ENCODE peak calls at places on chromosomes 2 and 18, in five cellular contexts. S, E, C, N and Z are unnamed samples.

GRCh38 chr2:219060821-219061791 is at the start of gene IHH:
- DNase-seq in S (no peak), E (no peak), N (peak), C (no peak), Z (no peak)

GRCh38 chr2:54809814-54810213 is 86.4 kb downstream of the EML6 start:
- DNase-seq in E (no peak), S (no peak), C (no peak), N (no peak), Z (no peak)

GRCh38 chr2:27446057-27446456 is 3.9 kb downstream of the KRTCAP3 start:
- DNase-seq in S (no peak), N (peak), C (no peak), E (no peak), Z (no peak)

GRCh38 chr2:222797308-222797707 is 63.5 kb upstream of the ACSL3 start:
- DNase-seq in E (peak), C (no peak), S (no peak), N (peak), Z (no peak)

GRCh38 chr2:200223385-200223784 is 83.1 kb upstream of the SPATS2L start:
- DNase-seq in N (no peak), C (no peak), E (no peak), S (no peak), Z (no peak)

GRCh38 chr2:111100765-111101162 is 19.9 kb upstream of the BCL2L11 start:
- DNase-seq in S (no peak), N (no peak), C (no peak), E (no peak), Z (no peak)

GRCh38 chr18:48476550-48476917 is 62.3 kb upstream of the CTIF start:
- DNase-seq in S (no peak), N (no peak), E (no peak), C (no peak), Z (no peak)

GRCh38 chr2:196195302-196195701 is 23.9 kb upstream of the STK17B start:
- DNase-seq in N (no peak), E (no peak), S (no peak), C (no peak), Z (no peak)

GRCh38 chr2:85012855-85013254 is 41.9 kb downstream of the KCMF1 start:
- DNase-seq in C (no peak), E (no peak), S (no peak), N (no peak), Z (no peak)

GRCh38 chr2:70088508-70089219 is 1.4 kb downstream of the PCBP1 start:
- DNase-seq in E (no peak), N (no peak), S (no peak), C (no peak), Z (peak)

GRCh38 chr2:174166261-174166660 is 82.1 kb downstream of the OLA1 start:
- DNase-seq in N (no peak), C (no peak), S (no peak), E (no peak), Z (no peak)

GRCh38 chr2:65880451-65880850 is 448.1 kb upstream of the SPRED2 start:
- DNase-seq in N (no peak), S (no peak), E (no peak), C (no peak), Z (no peak)

GRCh38 chr2:67706082-67706481 is 308.9 kb downstream of the ETAA1 start:
- DNase-seq in N (no peak), C (no peak), E (no peak), S (no peak), Z (no peak)

GRCh38 chr18:59870623-59871130 is 29.1 kb upstream of the PMAIP1 start:
- DNase-seq in S (no peak), N (no peak), E (no peak), C (no peak), Z (no peak)

GRCh38 chr2:95530734-95531133 is 46.2 kb upstream of the TRIM43B start:
- DNase-seq in E (no peak), N (no peak), S (no peak), C (no peak), Z (no peak)

GRCh38 chr2:232022733-232023132 is 61.2 kb downstream of the DIS3L2 start:
- DNase-seq in S (no peak), E (no peak), N (no peak), C (no peak), Z (no peak)

GRCh38 chr2:233011268-233012190 is 1.5 kb downstream of the NGEF start:
- DNase-seq in C (no peak), E (no peak), S (no peak), N (no peak), Z (no peak)

GRCh38 chr2:144702051-144702450 is 182.1 kb upstream of the ZEB2 start:
- DNase-seq in N (no peak), S (no peak), C (no peak), E (no peak), Z (no peak)

GRCh38 chr2:73079636-73080035 is 8.1 kb upstream of the SFXN5 start:
- DNase-seq in N (no peak), E (no peak), C (no peak), S (no peak), Z (no peak)

GRCh38 chr2:148876589-148877402 is 1.8 kb downstream of the KIF5C start:
- DNase-seq in N (peak), C (no peak), E (peak), S (peak), Z (peak)

GRCh38 chr18:50722311-50722710 is 97.5 kb downstream of the MRO start:
- DNase-seq in S (no peak), N (no peak), E (no peak), C (no peak), Z (no peak)

GRCh38 chr2:152577611-152578010 is 139.7 kb downstream of the PRPF40A start:
- DNase-seq in C (peak), N (no peak), E (no peak), S (no peak), Z (no peak)

GRCh38 chr2:47662547-47662946 is 120.4 kb upstream of the MSH6 start:
- DNase-seq in C (no peak), E (no peak), N (peak), S (no peak), Z (no peak)

GRCh38 chr18:70058916-70059315 is 111.2 kb upstream of the CD226 start:
- DNase-seq in S (no peak), N (no peak), E (no peak), C (no peak), Z (no peak)

GRCh38 chr2:88182721-88183120 is 12.6 kb downstream of the THNSL2 start:
- DNase-seq in E (no peak), C (no peak), S (no peak), N (no peak), Z (no peak)

GRCh38 chr2:11680901-11681721 is 11.1 kb upstream of the NTSR2 start:
- DNase-seq in E (peak), N (no peak), C (no peak), S (no peak), Z (no peak)

GRCh38 chr18:31369478-31369877 is 7.1 kb upstream of the DSG4 start:
- DNase-seq in S (no peak), C (no peak), E (no peak), N (no peak), Z (no peak)

GRCh38 chr2:137467246-137467862 is 496.9 kb upstream of the HNMT start:
- DNase-seq in N (peak), S (no peak), C (no peak), E (no peak), Z (peak)

GRCh38 chr2:175167076-175167791 is 769 bp downstream of the ATF2 start:
- DNase-seq in N (peak), C (peak), E (peak), S (peak), Z (peak)

GRCh38 chr2:213429516-213429915 is 145.3 kb downstream of the SPAG16 start:
- DNase-seq in S (no peak), N (no peak), C (no peak), E (no peak), Z (no peak)

GRCh38 chr2:182129188-182129707 is 143.6 kb downstream of the PPP1R1C start:
- DNase-seq in S (no peak), N (no peak), E (no peak), C (no peak), Z (no peak)

GRCh38 chr2:173043466-173043865 is 32.2 kb upstream of the MAP3K20 start:
- DNase-seq in S (peak), N (no peak), C (no peak), E (no peak), Z (no peak)

GRCh38 chr2:240933966-240934700 is 28.0 kb downstream of the CROCC2 start:
- DNase-seq in N (no peak), S (no peak), E (no peak), C (peak), Z (no peak)

GRCh38 chr18:11795916-11796315 is 55.3 kb upstream of the CHMP1B start:
- DNase-seq in E (no peak), S (no peak), N (no peak), C (no peak), Z (no peak)

GRCh38 chr2:178317807-178318206 is 123.5 kb downstream of the OSBPL6 start:
- DNase-seq in N (no peak), S (no peak), C (no peak), E (no peak), Z (no peak)

GRCh38 chr2:205683991-205684390 is 1.7 kb downstream of the NRP2 start:
- DNase-seq in E (no peak), N (no peak), C (no peak), S (no peak), Z (no peak)

GRCh38 chr18:11147962-11148654 is 1.3 kb downstream of the PIEZO2 start:
- DNase-seq in E (no peak), N (no peak), S (no peak), C (no peak), Z (no peak)

GRCh38 chr2:36965751-36966369 is 476 bp downstream of the STRN start:
- DNase-seq in N (peak), E (peak), S (no peak), C (no peak), Z (no peak)

GRCh38 chr2:148565272-148565894 is 79.2 kb upstream of the EPC2 start:
- DNase-seq in N (no peak), E (no peak), C (no peak), S (no peak), Z (no peak)

GRCh38 chr2:161138429-161138828 is 21.8 kb upstream of the TANK start:
- DNase-seq in S (no peak), N (no peak), C (no peak), E (no peak), Z (no peak)